ENCODE peak calls at places on chromosomes 1 and 21, in seven cellular contexts. K is trophoblast cell, P is IMR-90, Q is H1, T is mesendoderm, O is neuronal stem cell, W is mesenchymal stem cell. J is an unnamed sample.

GRCh38 chr1:37930246-37931142 is 16.4 kb downstream of the INPP5B start:
- DNase-seq in K (peak; percentile 96), P (peak; percentile 13), Q (no peak), T (no peak), O (no peak), W (peak; percentile 56), J (no peak)

GRCh38 chr1:25051906-25052305 is 121.8 kb upstream of the RUNX3 start:
- DNase-seq in K (no peak), P (no peak), Q (no peak), T (no peak), O (no peak), W (no peak), J (no peak)

GRCh38 chr1:53601867-53602266 is 137.1 kb downstream of the GLIS1 start:
- DNase-seq in K (no peak), P (no peak), Q (no peak), T (no peak), O (no peak), W (no peak), J (no peak)

GRCh38 chr1:59605761-59606160 is 209.0 kb upstream of the HOOK1 start:
- DNase-seq in K (no peak), P (peak; percentile 78), Q (no peak), T (no peak), O (no peak), W (peak; percentile 62), J (no peak)

GRCh38 chr1:41957568-41957967 is 38.8 kb upstream of the HIVEP3 start:
- DNase-seq in K (peak; percentile 18), P (peak; percentile 75), Q (no peak), T (no peak), O (no peak), W (no peak), J (no peak)

GRCh38 chr1:154849645-154850131 is 20.4 kb downstream of the KCNN3 start:
- DNase-seq in K (no peak), P (no peak), Q (no peak), T (peak; percentile 50), O (no peak), W (no peak), J (no peak)

GRCh38 chr1:208985231-208985630 is 598.3 kb upstream of the CAMK1G start:
- DNase-seq in K (no peak), P (no peak), Q (no peak), T (no peak), O (no peak), W (no peak), J (no peak)

GRCh38 chr1:28885982-28886730 is 28.2 kb upstream of the EPB41 start:
- DNase-seq in K (no peak), P (no peak), Q (no peak), T (no peak), O (no peak), W (no peak), J (peak; percentile 21)

GRCh38 chr1:236868625-236869467 is 73.8 kb downstream of the MTR start:
- DNase-seq in K (peak; percentile 77), P (peak; percentile 77), Q (no peak), T (peak; percentile 77), O (peak; percentile 47), W (peak; percentile 64), J (peak; percentile 67)

GRCh38 chr1:9317591-9318331 is 25.1 kb downstream of the SPSB1 start:
- DNase-seq in K (no peak), P (peak; percentile 74), Q (no peak), T (no peak), O (no peak), W (peak; percentile 75), J (no peak)

GRCh38 chr1:230359992-230360391 is 66.1 kb downstream of the PGBD5 start:
- DNase-seq in K (peak; percentile 100), P (peak; percentile 80), Q (no peak), T (peak; percentile 32), O (no peak), W (peak; percentile 24), J (no peak)

GRCh38 chr1:101237229-101237837 is 514 bp downstream of the S1PR1 start:
- DNase-seq in K (peak; percentile 48), P (peak; percentile 75), Q (no peak), T (peak; percentile 31), O (no peak), W (peak; percentile 59), J (no peak)

GRCh38 chr1:59552001-59552400 is 255.1 kb downstream of the FGGY start:
- DNase-seq in K (no peak), P (no peak), Q (no peak), T (peak; percentile 35), O (no peak), W (no peak), J (peak; percentile 31)

GRCh38 chr1:245645894-245646293 is 491.1 kb downstream of the KIF26B start:
- DNase-seq in K (no peak), P (no peak), Q (no peak), T (peak; percentile 22), O (no peak), W (no peak), J (no peak)

GRCh38 chr21:44757731-44758130 is 43.9 kb downstream of the UBE2G2 start:
- DNase-seq in K (no peak), P (no peak), Q (peak; percentile 36), T (no peak), O (no peak), W (no peak), J (peak; percentile 15)

GRCh38 chr1:54774820-54775498 is 10.6 kb upstream of the PARS2 start:
- DNase-seq in K (no peak), P (peak; percentile 25), Q (peak; percentile 89), T (peak; percentile 92), O (peak; percentile 31), W (peak; percentile 46), J (peak; percentile 92)

GRCh38 chr1:45942411-45942810 is 139.0 kb downstream of the MAST2 start:
- DNase-seq in K (no peak), P (no peak), Q (no peak), T (no peak), O (no peak), W (no peak), J (no peak)

GRCh38 chr1:239840327-239840726 is 251.4 kb upstream of the FMN2 start:
- DNase-seq in K (no peak), P (no peak), Q (no peak), T (no peak), O (no peak), W (no peak), J (no peak)

GRCh38 chr1:201531551-201532425 is 7.1 kb upstream of the NAV1 start:
- DNase-seq in K (no peak), P (no peak), Q (no peak), T (no peak), O (no peak), W (peak; percentile 58), J (no peak)

GRCh38 chr1:224107282-224107625 is 6.7 kb upstream of the FBXO28 start:
- DNase-seq in K (no peak), P (no peak), Q (no peak), T (no peak), O (no peak), W (no peak), J (no peak)

GRCh38 chr1:109640285-109640865 is 15.5 kb upstream of the GSTM4 start:
- DNase-seq in K (peak; percentile 89), P (peak; percentile 55), Q (peak; percentile 100), T (peak; percentile 73), O (peak; percentile 76), W (peak; percentile 65), J (peak; percentile 88)

GRCh38 chr1:231606712-231607111 is 19.9 kb upstream of the DISC1 start:
- DNase-seq in K (peak; percentile 78), P (peak; percentile 43), Q (no peak), T (peak; percentile 75), O (no peak), W (no peak), J (no peak)

GRCh38 chr1:9233241-9233941 is 1.2 kb upstream of the H6PD start:
- DNase-seq in K (peak; percentile 43), P (peak; percentile 66), Q (no peak), T (no peak), O (no peak), W (peak; percentile 88), J (peak; percentile 39)

GRCh38 chr1:72281637-72282270 is 585 bp downstream of the NEGR1 start:
- DNase-seq in K (peak; percentile 20), P (peak; percentile 2), Q (no peak), T (no peak), O (peak; percentile 14), W (no peak), J (no peak)

GRCh38 chr1:20717452-20718342 is at the start of gene KIF17:
- DNase-seq in K (peak; percentile 68), P (peak; percentile 72), Q (peak; percentile 93), T (peak; percentile 76), O (peak; percentile 74), W (peak; percentile 84), J (peak; percentile 84)

DNA sequence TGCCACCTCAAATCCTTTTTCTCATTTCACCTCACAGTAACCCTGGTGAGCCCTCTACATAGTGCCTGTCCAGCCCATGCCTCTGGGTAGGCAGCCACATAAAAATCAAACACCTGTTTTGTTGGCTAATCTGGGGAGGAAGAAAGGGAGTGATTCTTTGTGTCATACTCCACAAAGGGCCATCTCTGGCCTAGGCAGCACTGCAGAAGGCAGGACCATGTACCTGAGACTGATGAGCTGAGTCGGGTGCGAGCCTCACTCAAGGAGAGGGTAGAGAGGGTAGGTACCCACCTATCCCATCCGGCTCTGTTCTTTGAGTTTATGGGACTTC is 7.8 kb downstream of the TUFT1 start:
- DNase-seq in K (no peak), P (no peak), Q (no peak), T (no peak), O (no peak), W (no peak), J (no peak)
- H3K18ac ChIP-seq in K (peak overlapping the region; percentile 77), P (peak overlapping the region; percentile 20), Q (peak overlapping the region; percentile 57), T (peak overlapping the region; percentile 20), O (peak overlapping the region; percentile 7), W (no peak overlapping the region), J (no peak overlapping the region)

GRCh38 chr1:70509996-70510876 is 99.2 kb downstream of the CTH start:
- DNase-seq in K (peak; percentile 90), P (peak; percentile 95), Q (no peak), T (peak; percentile 79), O (peak; percentile 37), W (peak; percentile 95), J (no peak)
- H3K23ac ChIP-seq in K (no peak overlapping the region), P (no peak overlapping the region), Q (no peak overlapping the region), T (no peak overlapping the region), O (no peak overlapping the region), W (no peak overlapping the region), J (no peak overlapping the region)

GRCh38 chr1:198756470-198756869 is 117.6 kb downstream of the PTPRC start:
- DNase-seq in K (peak; percentile 43), P (peak; percentile 36), Q (no peak), T (no peak), O (no peak), W (peak; percentile 43), J (no peak)
- H2BK120ac ChIP-seq in K (no peak overlapping the region), P (no peak overlapping the region), Q (no peak overlapping the region), T (no peak overlapping the region), O (no peak overlapping the region), W (no peak overlapping the region), J (no peak overlapping the region)

DNA sequence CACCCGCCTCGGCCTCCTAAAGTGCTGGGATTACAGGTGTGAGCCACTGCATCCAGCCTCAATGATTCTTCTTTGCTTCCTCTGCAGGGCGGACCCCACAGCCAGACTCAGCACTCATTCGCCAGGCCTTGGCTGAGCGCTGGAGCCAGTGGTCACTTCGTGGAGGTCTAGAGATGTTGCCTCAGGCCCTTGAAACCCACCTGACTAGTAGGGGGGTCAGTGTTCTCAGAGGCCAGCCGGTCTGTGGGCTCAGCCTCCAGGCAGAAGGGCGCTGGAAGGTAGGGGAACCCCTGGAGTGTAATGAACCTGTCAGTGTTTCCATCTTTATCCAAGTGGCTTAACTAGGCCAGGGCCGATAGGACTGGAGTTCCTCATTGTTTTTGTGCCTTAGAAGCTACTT is 2.7 kb downstream of the PPOX start:
- DNase-seq in K (no peak), P (no peak), Q (no peak), T (no peak), O (no peak), W (no peak), J (no peak)
- H3K18ac ChIP-seq in K (no peak overlapping the region), P (no peak overlapping the region), Q (no peak overlapping the region), T (no peak overlapping the region), O (no peak overlapping the region), W (no peak overlapping the region), J (no peak overlapping the region)

J was measured in H9.